ENCODE peak calls at places on chromosomes 11 and 22, in ten cellular contexts. Y, V, I, A, S, M, R, O, T and X are unnamed samples.

GRCh38 chr11:72520815-72521214 is 86.5 kb upstream of the CLPB start:
- DNase-seq in V (no peak), I (no peak), S (no peak), R (no peak), A (no peak), O (no peak), T (no peak), Y (no peak), M (no peak), X (no peak)

GRCh38 chr11:63641727-63642126 is 27.5 kb upstream of the PLAAT3 start:
- DNase-seq in I (no peak), V (peak; percentile 10), A (no peak), R (no peak), O (peak; percentile 51), S (peak; percentile 17), T (no peak), M (no peak), Y (no peak), X (no peak)

GRCh38 chr22:45502215-45503070 is at the start of gene FBLN1:
- DNase-seq in O (peak; percentile 69), V (no peak), M (peak; percentile 97), Y (peak; percentile 34), S (no peak), I (peak; percentile 85), T (no peak), A (peak; percentile 84), R (no peak), X (peak; percentile 89)

GRCh38 chr22:17087176-17088131 is 2.7 kb downstream of the IL17RA start:
- DNase-seq in I (no peak), Y (no peak), A (no peak), V (peak; percentile 91), T (no peak), R (peak; percentile 85), M (no peak), S (no peak), O (no peak), X (no peak)

GRCh38 chr11:128579790-128580504 is 7.4 kb downstream of the ETS1 start:
- DNase-seq in S (no peak), M (no peak), O (peak; percentile 72), A (no peak), R (no peak), Y (peak; percentile 51), I (no peak), T (no peak), V (peak; percentile 79), X (no peak)

GRCh38 chr11:75563978-75564552 is 2.0 kb downstream of the SERPINH1 start:
- DNase-seq in A (peak; percentile 87), V (peak; percentile 92), R (no peak), O (peak; percentile 97), S (peak; percentile 85), Y (no peak), I (peak; percentile 71), T (peak; percentile 57), M (no peak), X (peak; percentile 98)

GRCh38 chr11:76209956-76210885 is 3.9 kb upstream of the WNT11 start:
- DNase-seq in M (peak; percentile 82), O (peak; percentile 87), A (peak; percentile 91), T (peak; percentile 11), I (peak; percentile 51), R (peak; percentile 22), V (peak; percentile 74), Y (peak; percentile 49), S (peak; percentile 70), X (peak; percentile 38)

GRCh38 chr22:48459859-48460823 is 1367.5 kb downstream of the BRD1 start:
- DNase-seq in M (no peak), O (no peak), V (no peak), T (no peak), I (no peak), Y (no peak), A (peak; percentile 65), S (no peak), R (no peak), X (no peak)

DNA sequence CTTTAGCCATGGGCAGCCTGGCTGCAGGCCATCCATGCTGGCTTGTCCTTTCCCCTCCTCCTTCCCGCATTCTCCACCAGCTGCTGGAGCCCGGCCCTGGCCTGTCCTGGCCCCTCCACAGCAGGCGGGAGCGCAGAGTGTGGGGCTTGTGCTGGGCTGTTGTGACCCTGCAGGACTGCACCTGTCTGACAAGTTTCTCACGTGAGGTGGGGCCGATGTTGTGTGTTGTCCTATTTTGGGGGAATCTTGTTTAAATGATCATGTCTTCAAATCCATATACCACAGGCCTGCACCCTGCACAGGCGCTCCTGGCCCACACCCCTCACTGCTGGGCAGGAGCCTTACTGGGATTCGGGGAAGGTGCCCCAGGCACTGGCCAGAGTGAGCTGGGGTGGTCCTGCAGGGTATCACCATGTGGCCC is 30.4 kb downstream of the TBC1D22A start:
- DNase-seq in R (no peak), V (no peak), S (no peak), I (no peak), Y (no peak), M (no peak), O (no peak), A (peak; percentile 65), T (no peak), X (no peak)
- H3K9ac ChIP-seq in R (no peak overlapping the region), V (no peak overlapping the region), S (peak overlapping the region; percentile 42), I (no peak overlapping the region), Y (no peak overlapping the region), M (no peak overlapping the region), O (no peak overlapping the region), A (no peak overlapping the region), T (no peak overlapping the region), X (no peak overlapping the region)

DNA sequence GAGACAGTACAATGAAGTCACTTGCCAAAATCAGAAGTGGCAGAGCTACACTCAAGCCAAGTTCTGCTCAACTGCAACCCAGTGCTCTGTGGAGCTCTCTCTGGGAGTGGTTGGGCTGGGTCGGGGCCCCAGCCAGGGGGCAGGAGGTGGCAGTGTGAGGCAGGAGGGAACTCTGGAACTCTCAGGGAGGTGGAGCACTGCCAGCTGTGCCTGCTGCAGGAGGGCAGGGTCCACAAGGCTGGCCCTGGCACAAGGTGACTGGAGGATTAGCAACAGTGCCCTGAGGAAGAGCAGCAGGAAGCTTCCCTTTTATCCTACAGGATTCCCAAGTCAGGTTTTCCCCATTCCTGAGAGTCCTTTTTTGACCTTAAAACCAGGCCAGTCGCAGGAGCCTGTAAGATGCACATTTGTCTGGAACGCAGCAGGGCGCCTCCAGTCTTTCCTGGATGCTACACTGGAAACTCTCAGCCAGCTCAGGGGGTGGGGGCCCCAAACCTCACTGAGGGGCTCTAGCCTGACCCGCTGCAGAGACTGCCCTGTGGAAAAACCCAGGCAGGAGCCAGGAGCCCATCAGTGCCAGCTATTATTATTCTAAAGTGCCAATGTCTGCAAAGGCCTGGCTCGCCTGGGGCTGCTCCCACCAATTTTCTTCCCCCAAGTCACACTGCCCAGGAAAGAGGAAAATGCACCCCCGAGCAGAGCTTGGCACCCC is 31.8 kb downstream of the DKK3 start:
- DNase-seq in T (no peak), Y (peak; percentile 54), O (peak; percentile 31), A (no peak), I (no peak), R (no peak), M (no peak), V (no peak), S (peak; percentile 26), X (no peak)
- H3K9ac ChIP-seq in T (peak overlapping the region; percentile 17), Y (peak overlapping the region; percentile 48), O (peak overlapping the region; percentile 54), A (no peak overlapping the region), I (no peak overlapping the region), R (no peak overlapping the region), M (peak overlapping the region; percentile 83), V (peak overlapping the region; percentile 70), S (peak overlapping the region; percentile 70), X (peak overlapping the region; percentile 11)

GRCh38 chr11:125496465-125496817 is 376 bp upstream of the FEZ1 start:
- DNase-seq in S (no peak), R (no peak), M (no peak), O (no peak), A (peak; percentile 64), V (no peak), T (no peak), I (no peak), Y (no peak), X (no peak)

GRCh38 chr11:125494987-125495725 is 909 bp downstream of the FEZ1 start:
- DNase-seq in R (no peak), I (peak; percentile 53), Y (no peak), T (no peak), A (peak; percentile 76), M (peak; percentile 76), O (peak; percentile 69), S (peak; percentile 61), V (peak; percentile 31), X (peak; percentile 49)

GRCh38 chr11:125498521-125498920 is 2.5 kb upstream of the FEZ1 start:
- DNase-seq in O (no peak), R (peak; percentile 23), M (no peak), S (no peak), I (no peak), Y (no peak), T (no peak), V (no peak), A (no peak), X (no peak)

GRCh38 chr11:125494033-125494364 is 2.1 kb downstream of the FEZ1 start:
- DNase-seq in A (no peak), R (no peak), O (no peak), M (no peak), S (no peak), Y (no peak), V (no peak), T (no peak), I (no peak), X (no peak)

GRCh38 chr11:125494601-125494986 is 1.5 kb downstream of the FEZ1 start:
- DNase-seq in A (no peak), I (no peak), R (no peak), V (peak; percentile 14), Y (no peak), M (no peak), S (no peak), O (no peak), T (no peak), X (no peak)
- H3K9ac ChIP-seq in A (peak overlapping the region; percentile 55), I (peak overlapping the region; percentile 96), R (no peak overlapping the region), V (peak overlapping the region; percentile 83), Y (no peak overlapping the region), M (no peak overlapping the region), S (no peak overlapping the region), O (peak overlapping the region; percentile 71), T (peak overlapping the region; percentile 80), X (peak overlapping the region; percentile 55)

GRCh38 chr11:3641701-3642070 is at the start of gene ART5:
- DNase-seq in R (no peak), S (no peak), A (no peak), T (no peak), M (no peak), I (no peak), V (no peak), O (no peak), Y (no peak), X (no peak)

GRCh38 chr11:3644817-3645235 is at the start of gene ART1:
- DNase-seq in A (no peak), M (no peak), R (peak; percentile 12), T (no peak), S (no peak), O (peak; percentile 19), I (no peak), V (no peak), Y (peak; percentile 4), X (no peak)

GRCh38 chr11:3641191-3641590 is 601 bp downstream of the ART5 start:
- DNase-seq in O (no peak), M (no peak), V (no peak), R (no peak), T (no peak), I (no peak), S (no peak), A (no peak), Y (no peak), X (no peak)

GRCh38 chr11:3639841-3640240 is 2.0 kb downstream of the ART5 start:
- DNase-seq in M (no peak), Y (no peak), I (no peak), A (no peak), S (no peak), V (no peak), O (no peak), R (no peak), T (no peak), X (no peak)

DNA sequence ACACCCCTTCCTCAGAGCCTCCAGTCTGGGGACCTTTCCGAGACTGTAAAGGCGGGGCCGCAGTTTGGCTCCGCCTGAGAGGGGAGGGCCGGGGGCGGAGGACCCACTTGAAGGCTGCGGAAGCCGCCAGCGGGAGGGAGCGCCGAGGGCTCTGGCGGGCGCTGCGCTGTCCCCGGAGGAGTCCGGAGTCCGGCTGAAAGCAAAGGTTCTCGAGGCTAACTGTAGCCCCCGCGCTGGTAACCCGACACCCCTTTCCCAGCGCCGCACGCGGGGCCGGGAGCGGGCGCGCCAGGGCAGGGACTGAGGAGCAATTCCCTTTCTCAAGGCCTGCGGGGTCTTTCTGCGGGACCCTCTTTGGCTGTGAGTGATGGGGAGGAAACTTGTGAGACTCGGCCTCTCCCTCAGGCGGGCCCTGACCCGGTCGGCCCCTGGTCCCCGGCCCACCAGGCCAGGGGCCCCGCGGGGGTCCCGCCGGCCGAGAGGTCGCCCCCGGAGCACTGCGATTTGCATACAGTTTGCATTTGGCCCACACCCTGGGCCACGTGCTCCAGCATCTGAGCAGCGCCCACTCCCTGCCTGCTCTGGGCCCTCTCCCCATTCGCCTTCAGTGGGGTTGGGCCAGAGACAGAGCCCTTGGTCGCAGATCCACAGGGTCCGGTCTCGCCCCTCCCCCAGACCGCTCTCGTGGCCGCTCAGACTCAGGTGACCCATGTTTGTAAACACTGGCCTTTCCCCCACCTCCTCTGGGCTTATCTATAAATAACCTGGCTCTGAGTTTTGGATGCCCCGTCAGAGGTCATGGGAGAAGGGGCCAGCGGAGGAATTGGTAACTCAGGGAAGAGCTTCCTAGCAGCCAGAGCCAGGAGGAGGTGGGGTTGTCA is 519 bp upstream of the ART5 start:
- DNase-seq in Y (peak; percentile 52), R (no peak), I (peak; percentile 92), A (peak; percentile 91), V (peak; percentile 58), M (peak; percentile 98), S (peak; percentile 87), O (peak; percentile 69), T (no peak), X (peak; percentile 97)
- H3K9ac ChIP-seq in Y (peak overlapping the region; percentile 37), R (no peak overlapping the region), I (peak overlapping the region; percentile 79), A (peak overlapping the region; percentile 61), V (no peak overlapping the region), M (peak overlapping the region; percentile 53), S (no peak overlapping the region), O (peak overlapping the region; percentile 54), T (peak overlapping the region; percentile 60), X (peak overlapping the region; percentile 74)